ENCODE peak calls at places on chromosomes 4 and X, in four cellular contexts. One of them, this sample, is unnamed.

GRCh38 chr4:13733817-13734216 is 106.3 kb upstream of the BOD1L1 start:
- DNase-seq in HepG2: no peak
- DNase-seq in K562: no peak
- DNase-seq in H1: no peak
- DNase-seq in this sample: no peak

GRCh38 chr4:118348886-118349285 is 3.9 kb downstream of the PRSS12 start:
- DNase-seq in HepG2: no peak
- DNase-seq in H1: no peak
- DNase-seq in K562: no peak
- DNase-seq in this sample: no peak

GRCh38 chr4:153137168-153137567 is 67.1 kb upstream of the TRIM2 start:
- DNase-seq in K562: no peak
- DNase-seq in H1: no peak
- DNase-seq in HepG2: no peak
- DNase-seq in this sample: no peak

GRCh38 chr4:77454858-77455257 is 150.8 kb upstream of the CXCL13 start:
- DNase-seq in K562: no peak
- DNase-seq in HepG2: no peak
- DNase-seq in H1: no peak
- DNase-seq in this sample: no peak

GRCh38 chr4:16608611-16609125 is 289.8 kb downstream of the LDB2 start:
- DNase-seq in K562: no peak
- DNase-seq in H1: no peak
- DNase-seq in HepG2: no peak
- DNase-seq in this sample: no peak

GRCh38 chr4:81052119-81053068 is 21.9 kb downstream of the BMP3 start:
- DNase-seq in H1: peak; percentile 89
- DNase-seq in HepG2: peak; percentile 51
- DNase-seq in K562: peak; percentile 38
- DNase-seq in this sample: peak; percentile 59

GRCh38 chr4:17814140-17814539 is 3.4 kb downstream of the NCAPG start:
- DNase-seq in H1: no peak
- DNase-seq in K562: no peak
- DNase-seq in HepG2: no peak
- DNase-seq in this sample: no peak

GRCh38 chr4:101192244-101192643 is 155.1 kb downstream of the PPP3CA start:
- DNase-seq in H1: no peak
- DNase-seq in HepG2: peak; percentile 69
- DNase-seq in K562: no peak
- DNase-seq in this sample: no peak

GRCh38 chr4:155543126-155543765 is 123.4 kb upstream of the GUCY1A1 start:
- DNase-seq in K562: no peak
- DNase-seq in HepG2: no peak
- DNase-seq in H1: no peak
- DNase-seq in this sample: no peak
- TF ChIP-seq FOSL1 in K562: no peak
- TF ChIP-seq FOSL1 in HepG2: no peak
- TF ChIP-seq FOSL1 in H1: no peak
- TF ChIP-seq FOSL1 in this sample: no peak

GRCh38 chrX:53320543-53321215 is 39.3 kb upstream of the IQSEC2 start:
- DNase-seq in K562: no peak
- DNase-seq in HepG2: no peak
- DNase-seq in H1: no peak
- DNase-seq in this sample: no peak

GRCh38 chrX:53323196-53323595 is 41.8 kb upstream of the IQSEC2 start:
- DNase-seq in H1: no peak
- DNase-seq in HepG2: no peak
- DNase-seq in K562: no peak
- DNase-seq in this sample: no peak

GRCh38 chrX:53321943-53322497 is 40.6 kb upstream of the IQSEC2 start:
- DNase-seq in K562: no peak
- DNase-seq in H1: no peak
- DNase-seq in HepG2: no peak
- DNase-seq in this sample: no peak

GRCh38 chrX:53319614-53320542 is 38.5 kb upstream of the IQSEC2 start:
- DNase-seq in H1: no peak
- DNase-seq in HepG2: no peak
- DNase-seq in K562: no peak
- DNase-seq in this sample: no peak

GRCh38 chrX:53321216-53321942 is 40.0 kb upstream of the IQSEC2 start:
- DNase-seq in H1: no peak
- DNase-seq in HepG2: no peak
- DNase-seq in K562: peak; percentile 17
- DNase-seq in this sample: no peak
- TF ChIP-seq FOSL1 in H1: no peak
- TF ChIP-seq FOSL1 in HepG2: no peak
- TF ChIP-seq FOSL1 in K562: no peak
- TF ChIP-seq FOSL1 in this sample: no peak

DNA sequence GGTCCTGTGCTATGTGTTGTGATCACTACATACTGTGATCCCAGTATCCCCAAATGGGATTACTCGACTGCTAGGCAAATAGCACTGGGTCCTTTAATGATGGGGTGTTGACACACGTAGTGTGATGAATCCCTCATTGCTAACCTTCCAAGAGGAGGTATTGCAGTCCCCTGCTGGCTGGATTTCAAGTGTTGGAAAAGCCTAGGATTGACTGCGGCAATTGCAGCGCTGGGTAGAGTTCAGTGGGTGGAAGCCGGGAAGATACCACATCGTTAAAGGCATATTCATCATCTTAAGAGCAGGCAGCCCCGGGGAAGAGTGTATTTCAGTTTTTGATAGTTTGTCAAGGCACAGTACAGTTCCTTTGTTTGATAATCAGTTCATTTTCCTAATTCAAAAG is 159.9 kb downstream of the TRIML1 start:
- DNase-seq in HepG2: no peak
- DNase-seq in H1: no peak
- DNase-seq in K562: no peak
- DNase-seq in this sample: no peak
- TF ChIP-seq FOSL1 in HepG2: no peak
- TF ChIP-seq FOSL1 in H1: no peak
- TF ChIP-seq FOSL1 in K562: no peak
- TF ChIP-seq FOSL1 in this sample: no peak

GRCh38 chrX:23898412-23898959 is 9.3 kb downstream of the APOO start:
- DNase-seq in K562: no peak
- DNase-seq in HepG2: no peak
- DNase-seq in H1: no peak
- DNase-seq in this sample: no peak

GRCh38 chrX:23902419-23902818 is 5.3 kb downstream of the APOO start:
- DNase-seq in K562: peak; percentile 18
- DNase-seq in H1: no peak
- DNase-seq in HepG2: peak; percentile 50
- DNase-seq in this sample: no peak

GRCh38 chrX:23901065-23901464 is 6.7 kb downstream of the APOO start:
- DNase-seq in HepG2: peak; percentile 51
- DNase-seq in H1: no peak
- DNase-seq in K562: no peak
- DNase-seq in this sample: peak; percentile 73

GRCh38 chrX:23901805-23902204 is 5.9 kb downstream of the APOO start:
- DNase-seq in H1: no peak
- DNase-seq in HepG2: peak; percentile 77
- DNase-seq in K562: peak; percentile 57
- DNase-seq in this sample: peak; percentile 67

DNA sequence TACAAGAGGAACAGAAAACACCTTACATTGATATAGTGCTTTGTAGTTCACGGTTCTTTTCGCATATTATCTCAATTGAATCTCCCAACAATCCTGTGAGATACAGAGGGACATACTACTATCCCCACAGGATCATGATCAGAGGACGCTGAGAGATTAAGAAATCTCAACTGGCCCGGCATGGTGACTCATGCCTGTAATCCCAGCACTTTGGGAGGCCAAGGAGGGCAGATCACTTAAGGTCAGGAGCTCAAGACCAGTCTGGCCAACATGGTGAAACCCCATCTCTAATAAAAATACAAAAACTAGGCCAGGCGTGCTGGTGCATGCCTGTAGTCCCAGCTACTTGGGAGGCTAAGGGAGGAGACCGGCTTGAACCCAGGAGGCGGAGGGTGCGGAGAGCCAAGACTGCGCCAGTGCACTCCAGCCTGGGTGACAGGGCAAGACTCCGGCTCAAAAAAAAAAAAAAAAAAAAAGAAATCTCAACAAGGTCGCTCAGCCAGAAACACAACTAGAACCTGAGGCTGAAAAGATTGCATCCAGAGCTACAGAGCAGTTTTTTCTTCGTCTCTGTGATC is 7.4 kb downstream of the APOO start:
- DNase-seq in H1: no peak
- DNase-seq in K562: no peak
- DNase-seq in HepG2: no peak
- DNase-seq in this sample: no peak
- TF ChIP-seq FOSL1 in H1: no peak
- TF ChIP-seq FOSL1 in K562: peak; percentile 91
- TF ChIP-seq FOSL1 in HepG2: no peak
- TF ChIP-seq FOSL1 in this sample: no peak

DNA sequence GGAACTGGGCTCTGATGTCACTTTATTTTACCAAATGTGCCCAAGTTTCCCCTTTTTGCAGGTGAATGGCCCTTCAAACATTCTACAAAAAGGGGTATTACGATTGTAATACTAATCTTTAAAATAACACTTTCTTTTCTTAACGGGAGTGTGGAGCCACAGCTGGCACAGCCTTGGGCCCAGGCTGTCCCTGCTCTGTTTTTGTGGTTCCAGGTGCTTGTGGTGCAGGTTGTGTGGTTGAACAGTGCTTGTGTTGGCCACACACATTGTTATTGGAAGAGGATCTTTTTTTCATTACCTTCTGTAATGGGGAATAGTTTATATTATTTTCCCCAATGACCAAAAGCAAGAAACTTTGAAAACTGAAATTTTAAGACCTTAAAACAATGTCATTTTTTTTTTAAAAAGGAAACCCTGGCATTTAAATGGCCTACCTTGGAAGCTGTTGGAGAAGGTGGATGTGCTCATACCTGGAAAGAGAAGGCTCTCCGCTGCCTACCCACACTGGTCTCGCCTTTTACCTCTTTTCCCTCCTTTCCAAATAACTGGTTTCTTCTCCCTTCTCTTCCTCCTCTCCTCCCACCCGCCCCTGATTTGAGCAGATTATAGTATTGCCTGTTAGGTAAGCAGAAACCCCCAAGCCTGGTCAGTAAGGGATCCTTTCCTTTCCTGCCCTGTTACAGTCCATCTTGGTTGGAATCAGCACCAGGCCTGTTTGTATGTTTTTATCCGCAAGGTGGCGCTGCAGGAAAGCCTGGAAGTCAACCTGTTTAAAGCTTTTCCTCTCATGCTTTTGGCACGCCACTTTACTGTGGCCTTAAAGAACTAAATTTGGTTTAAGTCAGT is 28.6 kb downstream of the HADH start:
- DNase-seq in H1: peak; percentile 91
- DNase-seq in K562: peak; percentile 71
- DNase-seq in HepG2: peak; percentile 58
- DNase-seq in this sample: peak; percentile 55
- TF ChIP-seq FOSL1 in H1: no peak
- TF ChIP-seq FOSL1 in K562: no peak
- TF ChIP-seq FOSL1 in HepG2: no peak
- TF ChIP-seq FOSL1 in this sample: no peak

DNA sequence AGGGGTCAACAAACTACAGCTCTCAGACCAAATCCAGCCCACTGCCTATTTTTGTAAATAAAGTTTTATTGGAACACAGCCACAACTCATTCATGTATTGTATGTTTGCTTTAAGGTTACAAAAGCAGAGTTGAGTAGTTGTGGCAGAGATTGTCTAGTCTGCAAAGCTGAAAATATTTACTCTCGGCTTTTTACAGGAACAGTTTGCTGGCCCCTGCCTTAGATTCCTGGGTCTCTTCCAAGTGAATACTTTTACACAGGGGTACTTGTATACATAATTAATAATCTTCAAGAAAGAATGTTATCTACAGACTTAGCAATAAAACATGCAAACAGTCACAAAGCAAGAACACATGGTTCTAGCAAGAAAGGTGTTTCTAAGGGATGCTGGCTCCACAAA is 154.2 kb downstream of the AMELX start:
- DNase-seq in K562: no peak
- DNase-seq in HepG2: no peak
- DNase-seq in H1: no peak
- DNase-seq in this sample: no peak
- TF ChIP-seq FOSL1 in K562: no peak
- TF ChIP-seq FOSL1 in HepG2: no peak
- TF ChIP-seq FOSL1 in H1: no peak
- TF ChIP-seq FOSL1 in this sample: no peak

DNA sequence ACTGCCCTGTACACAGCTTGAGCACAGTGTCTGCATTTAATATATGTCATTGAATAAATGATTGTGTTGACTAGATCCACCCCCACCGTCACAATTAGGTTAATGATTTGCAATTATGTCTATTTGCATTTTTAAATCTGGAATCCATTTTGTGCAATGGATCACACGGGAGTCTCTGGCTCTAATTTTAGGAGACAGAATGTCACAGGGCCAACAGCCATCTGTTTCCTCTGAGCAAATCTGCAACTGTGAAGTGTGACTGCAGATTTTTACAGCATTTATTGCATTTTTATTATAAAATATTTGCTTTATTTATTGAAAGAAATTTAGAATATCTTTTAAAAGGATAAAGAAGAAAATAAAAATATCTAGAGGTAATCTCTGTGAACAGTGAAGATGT is 316.8 kb downstream of the HS3ST1 start:
- DNase-seq in K562: no peak
- DNase-seq in H1: no peak
- DNase-seq in HepG2: no peak
- DNase-seq in this sample: no peak
- TF ChIP-seq FOSL1 in K562: no peak
- TF ChIP-seq FOSL1 in H1: no peak
- TF ChIP-seq FOSL1 in HepG2: no peak
- TF ChIP-seq FOSL1 in this sample: no peak

DNA sequence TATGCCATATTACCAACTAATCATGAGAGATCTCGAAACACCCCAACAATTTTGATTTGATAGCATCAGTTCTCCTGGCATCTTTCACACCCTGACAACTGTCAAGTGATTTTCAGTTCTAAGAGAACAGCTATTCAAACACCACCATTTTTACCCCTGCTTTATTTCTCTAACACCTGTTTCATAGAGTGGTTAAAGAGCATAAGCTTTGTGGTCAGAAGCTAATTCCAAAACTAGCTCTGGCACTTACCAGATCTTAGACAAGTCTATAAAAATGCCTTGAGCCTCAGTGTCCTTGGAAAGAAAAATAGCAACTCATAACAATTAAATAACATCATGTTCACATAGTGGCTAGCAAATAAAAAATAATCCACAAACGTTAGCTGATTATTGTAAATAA is 17.9 kb downstream of the PPA2 start:
- DNase-seq in H1: no peak
- DNase-seq in HepG2: no peak
- DNase-seq in K562: no peak
- DNase-seq in this sample: no peak
- TF ChIP-seq FOSL1 in H1: no peak
- TF ChIP-seq FOSL1 in HepG2: no peak
- TF ChIP-seq FOSL1 in K562: no peak
- TF ChIP-seq FOSL1 in this sample: no peak

GRCh38 chr4:168720396-168720795 is 223.5 kb downstream of the PALLD start:
- DNase-seq in H1: no peak
- DNase-seq in HepG2: no peak
- DNase-seq in K562: no peak
- DNase-seq in this sample: no peak
- TF ChIP-seq FOSL1 in H1: no peak
- TF ChIP-seq FOSL1 in HepG2: no peak
- TF ChIP-seq FOSL1 in K562: no peak
- TF ChIP-seq FOSL1 in this sample: no peak

This sample was measured in HCT116.